ENCODE peak calls at places on chromosomes 5 and 9, in five cellular contexts. One of them, this sample, is unnamed.
A peak's percentile ranks its signal among the peaks of the same experiment; 100 is the strongest.

GRCh38 chr5:172956936-172957335 is 2.3 kb upstream of the RPL26L1 start:
- DNase-seq in activated T-helper 1 cell treated with anti-CD3 and anti-CD28 coated beads, Interleukin-2, amount 50 U/mL, for 16 hours: no peak
- DNase-seq in SW 1271: no peak
- DNase-seq in HCT116: no peak
- DNase-seq in HTR-8/SVneo: no peak
- DNase-seq in this sample: no peak

GRCh38 chr9:8652282-8652681 is 852.7 kb upstream of the DMAC1 start:
- DNase-seq in activated T-helper 1 cell treated with anti-CD3 and anti-CD28 coated beads, Interleukin-2, amount 50 U/mL, for 16 hours: no peak
- DNase-seq in SW 1271: no peak
- DNase-seq in HCT116: no peak
- DNase-seq in HTR-8/SVneo: no peak
- DNase-seq in this sample: no peak

GRCh38 chr5:159916841-159917761 is 819 bp downstream of the ADRA1B start:
- DNase-seq in activated T-helper 1 cell treated with anti-CD3 and anti-CD28 coated beads, Interleukin-2, amount 50 U/mL, for 16 hours: no peak
- DNase-seq in SW 1271: no peak
- DNase-seq in HCT116: no peak
- DNase-seq in HTR-8/SVneo: no peak
- DNase-seq in this sample: no peak

GRCh38 chr5:1190915-1191314 is 10.5 kb upstream of the SLC6A19 start:
- DNase-seq in activated T-helper 1 cell treated with anti-CD3 and anti-CD28 coated beads, Interleukin-2, amount 50 U/mL, for 16 hours: no peak
- DNase-seq in SW 1271: no peak
- DNase-seq in HCT116: no peak
- DNase-seq in HTR-8/SVneo: no peak
- DNase-seq in this sample: no peak

GRCh38 chr5:72276219-72276752 is 43.8 kb downstream of the MRPS27 start:
- DNase-seq in activated T-helper 1 cell treated with anti-CD3 and anti-CD28 coated beads, Interleukin-2, amount 50 U/mL, for 16 hours: no peak
- DNase-seq in SW 1271: no peak
- DNase-seq in HCT116: no peak
- DNase-seq in HTR-8/SVneo: no peak
- DNase-seq in this sample: no peak

GRCh38 chr5:105956456-105957177 is 1714.1 kb downstream of the EFNA5 start:
- DNase-seq in activated T-helper 1 cell treated with anti-CD3 and anti-CD28 coated beads, Interleukin-2, amount 50 U/mL, for 16 hours: no peak
- DNase-seq in SW 1271: peak; percentile 24
- DNase-seq in HCT116: no peak
- DNase-seq in HTR-8/SVneo: peak; percentile 8
- DNase-seq in this sample: no peak

GRCh38 chr9:27726244-27727141 is 153.2 kb upstream of the C9orf72 start:
- DNase-seq in activated T-helper 1 cell treated with anti-CD3 and anti-CD28 coated beads, Interleukin-2, amount 50 U/mL, for 16 hours: no peak
- DNase-seq in SW 1271: peak; percentile 30
- DNase-seq in HCT116: peak; percentile 44
- DNase-seq in HTR-8/SVneo: peak; percentile 9
- DNase-seq in this sample: peak; percentile 63

GRCh38 chr9:4334439-4334838 is 34.6 kb upstream of the GLIS3 start:
- DNase-seq in activated T-helper 1 cell treated with anti-CD3 and anti-CD28 coated beads, Interleukin-2, amount 50 U/mL, for 16 hours: no peak
- DNase-seq in SW 1271: no peak
- DNase-seq in HCT116: peak; percentile 35
- DNase-seq in HTR-8/SVneo: no peak
- DNase-seq in this sample: peak; percentile 42

GRCh38 chr5:171207256-171207866 is 101.7 kb upstream of the TLX3 start:
- DNase-seq in activated T-helper 1 cell treated with anti-CD3 and anti-CD28 coated beads, Interleukin-2, amount 50 U/mL, for 16 hours: no peak
- DNase-seq in SW 1271: peak; percentile 54
- DNase-seq in HCT116: peak; percentile 43
- DNase-seq in HTR-8/SVneo: peak; percentile 46
- DNase-seq in this sample: peak; percentile 37

GRCh38 chr5:173535166-173535975 is 81.1 kb downstream of the BOD1 start:
- DNase-seq in activated T-helper 1 cell treated with anti-CD3 and anti-CD28 coated beads, Interleukin-2, amount 50 U/mL, for 16 hours: no peak
- DNase-seq in SW 1271: no peak
- DNase-seq in HCT116: no peak
- DNase-seq in HTR-8/SVneo: no peak
- DNase-seq in this sample: no peak

GRCh38 chr5:170941788-170942187 is 80.0 kb downstream of the RANBP17 start:
- DNase-seq in activated T-helper 1 cell treated with anti-CD3 and anti-CD28 coated beads, Interleukin-2, amount 50 U/mL, for 16 hours: no peak
- DNase-seq in SW 1271: no peak
- DNase-seq in HCT116: no peak
- DNase-seq in HTR-8/SVneo: no peak
- DNase-seq in this sample: no peak

GRCh38 chr5:170173227-170173626 is 59.6 kb upstream of the C5orf58 start:
- DNase-seq in activated T-helper 1 cell treated with anti-CD3 and anti-CD28 coated beads, Interleukin-2, amount 50 U/mL, for 16 hours: no peak
- DNase-seq in SW 1271: peak; percentile 76
- DNase-seq in HCT116: peak; percentile 16
- DNase-seq in HTR-8/SVneo: peak; percentile 67
- DNase-seq in this sample: no peak

GRCh38 chr5:17241635-17242034 is 24.2 kb downstream of the BASP1 start:
- DNase-seq in activated T-helper 1 cell treated with anti-CD3 and anti-CD28 coated beads, Interleukin-2, amount 50 U/mL, for 16 hours: no peak
- DNase-seq in SW 1271: no peak
- DNase-seq in HCT116: no peak
- DNase-seq in HTR-8/SVneo: no peak
- DNase-seq in this sample: no peak

GRCh38 chr9:34254966-34255825 is 73.9 kb downstream of the KIF24 start:
- DNase-seq in activated T-helper 1 cell treated with anti-CD3 and anti-CD28 coated beads, Interleukin-2, amount 50 U/mL, for 16 hours: no peak
- DNase-seq in SW 1271: peak; percentile 13
- DNase-seq in HCT116: no peak
- DNase-seq in HTR-8/SVneo: no peak
- DNase-seq in this sample: no peak

GRCh38 chr5:10704949-10705621 is 55.9 kb downstream of the DAP start:
- DNase-seq in activated T-helper 1 cell treated with anti-CD3 and anti-CD28 coated beads, Interleukin-2, amount 50 U/mL, for 16 hours: no peak
- DNase-seq in SW 1271: peak; percentile 80
- DNase-seq in HCT116: peak; percentile 70
- DNase-seq in HTR-8/SVneo: peak; percentile 87
- DNase-seq in this sample: peak; percentile 56

GRCh38 chr5:172561151-172561550 is 79.9 kb upstream of the NEURL1B start:
- DNase-seq in activated T-helper 1 cell treated with anti-CD3 and anti-CD28 coated beads, Interleukin-2, amount 50 U/mL, for 16 hours: no peak
- DNase-seq in SW 1271: no peak
- DNase-seq in HCT116: no peak
- DNase-seq in HTR-8/SVneo: peak; percentile 29
- DNase-seq in this sample: no peak

GRCh38 chr5:135715267-135716050 is 119.0 kb upstream of the SLC25A48 start:
- DNase-seq in activated T-helper 1 cell treated with anti-CD3 and anti-CD28 coated beads, Interleukin-2, amount 50 U/mL, for 16 hours: no peak
- DNase-seq in SW 1271: no peak
- DNase-seq in HCT116: no peak
- DNase-seq in HTR-8/SVneo: no peak
- DNase-seq in this sample: peak; percentile 55

GRCh38 chr5:96680759-96681158 is 18.6 kb downstream of the CAST start:
- DNase-seq in activated T-helper 1 cell treated with anti-CD3 and anti-CD28 coated beads, Interleukin-2, amount 50 U/mL, for 16 hours: no peak
- DNase-seq in SW 1271: no peak
- DNase-seq in HCT116: no peak
- DNase-seq in HTR-8/SVneo: no peak
- DNase-seq in this sample: no peak

GRCh38 chr5:142684508-142685031 is 1.3 kb downstream of the FGF1 start:
- DNase-seq in activated T-helper 1 cell treated with anti-CD3 and anti-CD28 coated beads, Interleukin-2, amount 50 U/mL, for 16 hours: no peak
- DNase-seq in SW 1271: no peak
- DNase-seq in HCT116: no peak
- DNase-seq in HTR-8/SVneo: no peak
- DNase-seq in this sample: no peak

This sample was measured in LoVo.